ENCODE peak calls at places on chromosome 18, in nine cellular contexts. X is amygdala, P is globus pallidus, O is cardiac muscle cell, Y is Ammon's horn, V is naive B cell, A is HT-29, D is activated B cell treated with CpG ODN at 0.5 μM for 24 hours, R is T follicular helper cell. H is an unnamed sample.

GRCh38 chr18:76522551-76522950 is 27.5 kb upstream of the ZNF516 start:
- DNase-seq in Y (no peak), D (no peak), A (no peak), P (no peak), X (no peak), V (no peak), R (no peak), O (no peak), H (no peak)

GRCh38 chr18:26806224-26806623 is 59.3 kb downstream of the AQP4 start:
- DNase-seq in D (no peak), O (peak; percentile 6), Y (no peak), V (no peak), X (no peak), A (no peak), R (no peak), P (no peak), H (no peak)

GRCh38 chr18:36828157-36828629 is 609 bp downstream of the TPGS2 start:
- DNase-seq in D (no peak), Y (no peak), R (peak; percentile 7), X (peak; percentile 55), A (peak; percentile 54), P (no peak), V (no peak), O (no peak), H (peak; percentile 8)

GRCh38 chr18:63365909-63366269 is 1.1 kb downstream of the KDSR start:
- DNase-seq in Y (peak; percentile 32), X (no peak), R (no peak), D (no peak), O (peak; percentile 17), P (peak; percentile 33), V (no peak), A (no peak), H (no peak)

GRCh38 chr18:9762561-9762960 is 54.5 kb downstream of the RAB31 start:
- DNase-seq in V (no peak), R (no peak), P (peak; percentile 47), D (no peak), A (no peak), Y (peak; percentile 42), X (no peak), O (no peak), H (no peak)

GRCh38 chr18:9637036-9637767 is 22.8 kb upstream of the PPP4R1 start:
- DNase-seq in O (no peak), P (no peak), R (no peak), D (no peak), V (no peak), X (no peak), A (no peak), Y (no peak), H (no peak)

GRCh38 chr18:57035590-57035989 is 111.3 kb upstream of the BOD1L2 start:
- DNase-seq in P (no peak), R (no peak), X (no peak), D (no peak), O (no peak), V (no peak), Y (no peak), A (no peak), H (no peak)

GRCh38 chr18:2302628-2303516 is 268.4 kb downstream of the METTL4 start:
- DNase-seq in R (no peak), X (no peak), V (no peak), P (no peak), Y (no peak), A (peak; percentile 69), O (no peak), D (no peak), H (no peak)

GRCh38 chr18:31648966-31649429 is 35.4 kb downstream of the B4GALT6 start:
- DNase-seq in D (no peak), Y (no peak), A (peak; percentile 19), O (no peak), R (no peak), P (no peak), X (no peak), V (no peak), H (no peak)